ENCODE peak calls at places on chromosomes 12 and 14, in seven cellular contexts. O is K562, R is ovary, A is stomach, I is tibial nerve, Z is suprapubic skin, U is SK-N-SH. D is an unnamed sample.

GRCh38 chr14:66163023-66163422 is 323.1 kb upstream of the CCDC196 start:
- DNase-seq in O (no peak), R (no peak), A (no peak), I (no peak), Z (no peak), U (no peak), D (no peak)

GRCh38 chr14:58238252-58239247 is 6.1 kb upstream of the PSMA3 start:
- DNase-seq in O (peak; percentile 16), R (peak; percentile 71), A (no peak), I (no peak), Z (no peak), U (no peak), D (no peak)

GRCh38 chr12:118330421-118331018 is 42.2 kb downstream of the TAOK3 start:
- DNase-seq in O (peak; percentile 53), R (no peak), A (no peak), I (no peak), Z (no peak), U (peak; percentile 63), D (no peak)

GRCh38 chr14:90726656-90727055 is 89.6 kb downstream of the TTC7B start:
- DNase-seq in O (no peak), R (no peak), A (peak; percentile 35), I (peak; percentile 54), Z (peak; percentile 75), U (no peak), D (no peak)

GRCh38 chr14:57492859-57493258 is 798 bp downstream of the CCDC198 start:
- DNase-seq in O (no peak), R (no peak), A (no peak), I (no peak), Z (no peak), U (no peak), D (no peak)

GRCh38 chr12:131618303-131618658 is 92.6 kb upstream of the SFSWAP start:
- DNase-seq in O (peak; percentile 34), R (no peak), A (no peak), I (no peak), Z (no peak), U (no peak), D (no peak)

GRCh38 chr12:52126605-52127578 is 47.4 kb downstream of the SMIM41 start:
- DNase-seq in O (no peak), R (peak; percentile 79), A (peak; percentile 55), I (no peak), Z (peak; percentile 49), U (peak; percentile 1), D (no peak)

GRCh38 chr12:2092890-2093289 is 40.1 kb downstream of the CACNA1C start:
- DNase-seq in O (no peak), R (no peak), A (no peak), I (no peak), Z (no peak), U (no peak), D (no peak)

GRCh38 chr12:91467686-91468085 is 285.1 kb upstream of the DCN start:
- DNase-seq in O (no peak), R (no peak), A (no peak), I (no peak), Z (no peak), U (no peak), D (no peak)

GRCh38 chr12:42556917-42557316 is 32.6 kb downstream of the PRICKLE1 start:
- DNase-seq in O (no peak), R (no peak), A (no peak), I (no peak), Z (no peak), U (no peak), D (no peak)

GRCh38 chr14:51697848-51698247 is 46.1 kb downstream of the FRMD6 start:
- DNase-seq in O (no peak), R (no peak), A (no peak), I (no peak), Z (no peak), U (no peak), D (no peak)

GRCh38 chr12:110124184-110124995 is at the start of gene IFT81:
- DNase-seq in O (peak; percentile 99), R (peak; percentile 98), A (peak; percentile 96), I (peak; percentile 93), Z (peak; percentile 98), U (peak; percentile 99), D (no peak)

GRCh38 chr12:53603804-53604203 is 22.4 kb downstream of the ATF7 start:
- DNase-seq in O (no peak), R (no peak), A (no peak), I (no peak), Z (no peak), U (no peak), D (no peak)

GRCh38 chr14:77071938-77072388 is 26.1 kb upstream of the CIPC start:
- DNase-seq in O (no peak), R (no peak), A (no peak), I (no peak), Z (no peak), U (no peak), D (no peak)

GRCh38 chr14:46582826-46583225 is 68.8 kb downstream of the RPL10L start:
- DNase-seq in O (no peak), R (no peak), A (no peak), I (no peak), Z (no peak), U (no peak), D (no peak)

GRCh38 chr14:70665448-70666363 is 24.0 kb downstream of the TTC9 start:
- DNase-seq in O (no peak), R (no peak), A (peak; percentile 91), I (no peak), Z (peak; percentile 72), U (no peak), D (peak; percentile 90)

GRCh38 chr14:60254176-60254575 is 5.2 kb downstream of the PPM1A start:
- DNase-seq in O (no peak), R (no peak), A (no peak), I (no peak), Z (no peak), U (no peak), D (no peak)

GRCh38 chr12:32000373-32001005 is 41.3 kb downstream of the RESF1 start:
- DNase-seq in O (peak; percentile 70), R (no peak), A (no peak), I (no peak), Z (no peak), U (no peak), D (no peak)

GRCh38 chr14:63897706-63898105 is 44.9 kb downstream of the SYNE2 start:
- DNase-seq in O (no peak), R (no peak), A (no peak), I (no peak), Z (no peak), U (no peak), D (no peak)

GRCh38 chr12:117300131-117300530 is 61.3 kb downstream of the NOS1 start:
- DNase-seq in O (no peak), R (no peak), A (no peak), I (no peak), Z (no peak), U (no peak), D (no peak)

GRCh38 chr14:26606729-26607128 is 8.9 kb upstream of the NOVA1 start:
- DNase-seq in O (no peak), R (no peak), A (no peak), I (no peak), Z (no peak), U (no peak), D (no peak)

GRCh38 chr12:30847259-30847658 is 79.3 kb upstream of the TSPAN11 start:
- DNase-seq in O (peak; percentile 37), R (no peak), A (no peak), I (no peak), Z (no peak), U (peak; percentile 44), D (peak; percentile 28)

GRCh38 chr12:117394491-117394890 is 33.1 kb upstream of the NOS1 start:
- DNase-seq in O (no peak), R (no peak), A (no peak), I (no peak), Z (no peak), U (no peak), D (no peak)

GRCh38 chr14:24429395-24430142 is at the start of the genes CBLN3 and KHNYN:
- DNase-seq in O (peak; percentile 84), R (peak; percentile 94), A (peak; percentile 92), I (peak; percentile 82), Z (peak; percentile 93), U (peak; percentile 96), D (no peak)

GRCh38 chr14:24427537-24428508 is 1.6 kb downstream of the CBLN3 start:
- DNase-seq in O (no peak), R (peak; percentile 41), A (no peak), I (no peak), Z (peak; percentile 58), U (no peak), D (no peak)

GRCh38 chr14:24426912-24427536 is 2.4 kb downstream of the CBLN3 start:
- DNase-seq in O (no peak), R (peak; percentile 33), A (peak; percentile 78), I (no peak), Z (peak; percentile 35), U (no peak), D (no peak)

GRCh38 chr14:24430143-24430681 is 458 bp downstream of the KHNYN start:
- DNase-seq in O (no peak), R (peak; percentile 90), A (peak; percentile 72), I (peak; percentile 63), Z (peak; percentile 87), U (peak; percentile 93), D (no peak)

DNA sequence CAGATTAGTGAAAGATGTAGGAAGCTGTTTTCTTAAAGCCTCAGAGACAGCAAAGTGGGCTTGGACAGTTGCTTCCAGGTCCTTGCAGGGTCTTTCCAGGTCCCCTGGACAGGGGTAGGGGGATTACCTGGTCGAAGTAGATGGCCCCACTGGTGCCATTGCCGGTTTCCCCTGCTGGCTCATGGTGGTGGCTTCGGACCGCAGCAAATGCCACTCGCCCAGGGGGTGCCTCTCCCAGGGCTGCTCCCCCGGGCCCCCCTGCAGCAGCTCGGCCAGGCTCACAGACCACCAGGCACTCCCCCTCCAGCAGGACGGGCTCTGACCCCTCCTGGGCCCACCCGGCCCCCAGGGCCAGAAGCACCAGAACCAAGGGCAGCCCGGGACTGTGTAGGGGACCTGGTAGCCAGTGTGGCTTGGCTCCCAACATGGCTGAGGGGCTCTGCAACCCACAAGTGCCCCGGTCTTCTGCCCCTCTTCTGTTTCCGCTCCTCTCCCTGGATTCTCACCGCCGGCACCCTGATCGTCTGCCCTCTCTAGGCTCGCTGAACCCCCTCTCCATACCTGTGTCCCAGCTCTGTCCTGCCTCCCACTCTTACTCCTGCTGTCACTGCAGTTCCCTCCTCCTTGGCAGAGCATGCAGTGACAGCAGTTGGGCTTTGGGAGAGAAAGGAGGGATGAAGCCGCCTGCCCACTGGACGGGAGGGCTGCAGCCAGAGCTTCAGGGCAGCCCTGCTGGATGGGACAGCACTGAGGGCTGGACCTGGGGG is 657 bp downstream of the CBLN3 start:
- DNase-seq in O (no peak), R (peak; percentile 50), A (peak; percentile 23), I (no peak), Z (peak; percentile 65), U (no peak), D (no peak)
- TF ChIP-seq EP300 in O (no peak), R (no peak), A (no peak), I (no peak), Z (no peak), U (no peak), D (no peak)

GRCh38 chr14:37787879-37788494 is 192.6 kb downstream of the TTC6 start:
- DNase-seq in O (no peak), R (no peak), A (no peak), I (no peak), Z (no peak), U (no peak), D (no peak)
- TF ChIP-seq EP300 in O (no peak), R (no peak), A (no peak), I (no peak), Z (no peak), U (no peak), D (no peak)

GRCh38 chr12:40648519-40648918 is 43.7 kb upstream of the CNTN1 start:
- DNase-seq in O (no peak), R (no peak), A (no peak), I (no peak), Z (no peak), U (no peak), D (no peak)
- TF ChIP-seq EP300 in O (no peak), R (no peak), A (no peak), I (no peak), Z (no peak), U (no peak), D (no peak)

GRCh38 chr12:61781021-61781581 is 479.1 kb upstream of the USP15 start:
- DNase-seq in O (no peak), R (no peak), A (no peak), I (no peak), Z (no peak), U (no peak), D (no peak)
- TF ChIP-seq EP300 in O (no peak), R (no peak), A (no peak), I (no peak), Z (no peak), U (no peak), D (no peak)

D was measured in GM12878.